ENCODE peak calls at places on chromosomes 13 and 19, in five cellular contexts. M, B, Q, P and T are unnamed samples.

GRCh38 chr19:35351441-35352176 is 3.9 kb downstream of the FFAR1 start:
- DNase-seq in Q (no peak), M (no peak), P (no peak), B (no peak), T (no peak)

GRCh38 chr13:73136776-73137175 is 78.0 kb downstream of the KLF5 start:
- DNase-seq in Q (no peak), P (no peak), B (no peak), M (no peak), T (no peak)

GRCh38 chr19:54189020-54189667 is at the start of gene MBOAT7:
- DNase-seq in M (peak), Q (no peak), P (no peak), B (no peak), T (no peak)

GRCh38 chr19:42423462-42424344 is 3.5 kb downstream of the LIPE start:
- DNase-seq in B (no peak), Q (peak), P (peak), M (no peak), T (peak)

GRCh38 chr19:55406869-55407624 is 541 bp downstream of the UBE2S start:
- DNase-seq in P (peak), Q (no peak), B (no peak), M (peak), T (no peak)

GRCh38 chr19:12840091-12841079 is 2.1 kb downstream of the MAST1 start:
- DNase-seq in Q (peak), B (no peak), P (peak), M (peak), T (peak)

GRCh38 chr19:42250666-42251531 is 4.0 kb downstream of the ERF start:
- DNase-seq in M (no peak), P (peak), Q (no peak), B (no peak), T (no peak)

GRCh38 chr13:20313896-20314295 is 81.8 kb upstream of the GJB6 start:
- DNase-seq in B (no peak), P (no peak), M (no peak), Q (no peak), T (no peak)

GRCh38 chr19:33557720-33558119 is 36.1 kb upstream of the PEPD start:
- DNase-seq in Q (no peak), P (no peak), M (no peak), B (no peak), T (no peak)

GRCh38 chr13:107361666-107362065 is 793.7 kb upstream of the ARGLU1 start:
- DNase-seq in P (no peak), M (no peak), B (no peak), Q (no peak), T (no peak)

GRCh38 chr19:43705729-43706128 is 10.1 kb upstream of the IRGC start:
- DNase-seq in P (no peak), B (no peak), M (no peak), Q (no peak), T (no peak)

GRCh38 chr13:52695856-52696255 is 43.2 kb downstream of the SUGT1 start:
- DNase-seq in Q (no peak), P (no peak), B (peak), M (no peak), T (no peak)

GRCh38 chr13:110559429-110559943 is 2.0 kb downstream of the RAB20 start:
- DNase-seq in M (no peak), B (no peak), Q (no peak), P (no peak), T (no peak)
- TF ChIP-seq JUND in M (no peak), B (no peak), Q (no peak), P (no peak), T (no peak)

GRCh38 chr13:49938921-49939320 is 2.8 kb upstream of the SPRYD7 start:
- DNase-seq in P (no peak), Q (no peak), B (no peak), M (no peak), T (no peak)
- TF ChIP-seq JUND in P (no peak), Q (no peak), B (no peak), M (no peak), T (no peak)

DNA sequence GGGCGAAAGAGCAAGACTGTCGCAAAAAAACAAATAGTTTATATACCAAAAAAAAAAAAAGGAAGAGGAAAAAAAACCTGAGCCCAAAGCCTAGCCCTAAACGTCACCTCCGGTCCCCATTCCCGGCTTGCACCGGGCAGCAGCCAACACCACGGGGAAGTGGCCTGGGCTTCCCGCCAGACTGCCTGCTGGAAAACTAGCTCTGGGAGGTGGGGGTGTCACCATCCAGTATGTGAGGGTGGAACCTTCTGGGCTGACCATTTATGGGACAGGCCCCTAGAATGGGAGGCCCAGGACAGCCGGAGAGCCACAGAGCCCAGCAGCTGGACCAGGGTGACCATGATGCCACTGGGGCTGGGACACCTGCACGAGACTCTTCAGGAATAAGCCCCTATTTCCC is 37.3 kb downstream of the IL12RB1 start:
- DNase-seq in M (no peak), B (no peak), P (no peak), Q (no peak), T (no peak)
- TF ChIP-seq JUND in M (no peak), B (no peak), P (no peak), Q (no peak), T (no peak)

DNA sequence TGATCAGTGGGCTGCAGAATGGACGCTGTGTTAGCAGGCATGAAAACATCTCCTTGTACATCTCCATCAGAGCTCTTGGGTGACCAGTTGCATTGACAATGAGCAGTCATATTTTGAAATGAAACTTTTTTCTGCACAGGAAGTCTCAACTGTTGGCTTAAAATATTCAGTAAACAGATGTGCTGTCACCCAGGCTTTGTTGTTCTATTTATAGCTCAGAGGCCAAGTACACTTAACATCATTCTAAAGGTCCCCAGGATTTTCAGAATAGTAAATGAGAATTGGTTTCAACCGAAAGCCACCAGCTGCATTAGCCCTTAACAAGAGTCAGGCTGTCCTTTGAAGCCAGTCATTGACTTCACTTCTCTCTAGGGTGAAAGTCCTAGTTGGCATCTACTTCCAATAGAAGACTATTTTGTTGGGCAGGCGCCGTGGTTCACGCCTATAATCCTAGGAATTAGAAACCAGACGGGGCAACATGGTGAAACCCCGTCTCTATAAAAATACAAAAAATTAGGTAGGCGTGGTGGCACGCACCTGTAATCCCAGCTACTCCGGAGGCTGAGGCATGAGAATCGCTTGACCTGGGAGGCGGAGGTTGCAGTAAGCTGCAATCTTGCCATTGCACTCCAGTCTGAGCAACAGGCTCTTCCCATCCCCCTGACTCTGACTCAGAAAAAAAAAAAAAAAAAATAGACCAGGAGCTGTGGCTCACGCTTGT is 7.9 kb upstream of the PDE4A start:
- DNase-seq in Q (no peak), B (peak), P (no peak), M (no peak), T (no peak)
- TF ChIP-seq JUND in Q (no peak), B (no peak), P (no peak), M (no peak), T (no peak)

GRCh38 chr19:50844296-50844935 is 10.3 kb upstream of the KLK3 start:
- DNase-seq in B (no peak), P (no peak), M (no peak), Q (no peak), T (peak)
- TF ChIP-seq JUND in B (no peak), P (no peak), M (no peak), Q (no peak), T (no peak)

DNA sequence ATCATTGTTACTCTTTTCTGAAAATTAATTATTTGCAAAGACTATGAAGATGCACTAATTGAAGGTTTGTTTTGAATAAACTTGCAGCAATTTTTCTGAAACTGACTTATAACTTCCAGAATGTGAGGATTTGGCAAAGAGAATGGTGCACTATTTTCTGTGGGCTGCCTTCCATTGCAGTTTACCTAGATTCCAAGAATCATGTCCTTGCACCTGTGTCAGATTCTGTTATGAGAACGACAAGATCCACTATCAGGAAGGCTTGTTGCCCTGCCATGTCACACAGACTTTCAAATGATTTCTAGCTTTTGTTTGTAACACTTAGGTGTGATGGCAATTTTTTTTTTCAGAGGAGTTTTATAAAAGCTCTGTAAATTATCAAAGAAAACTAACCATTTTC is 5.6 kb upstream of the SLAIN1 start:
- DNase-seq in M (no peak), B (no peak), P (no peak), Q (no peak), T (no peak)
- TF ChIP-seq JUND in M (no peak), B (no peak), P (no peak), Q (no peak), T (no peak)

GRCh38 chr13:32266130-32266529 is 49.0 kb downstream of the ZAR1L start:
- DNase-seq in M (no peak), P (no peak), B (no peak), Q (no peak), T (no peak)

GRCh38 chr13:32262619-32263018 is 52.5 kb downstream of the ZAR1L start:
- DNase-seq in Q (no peak), B (no peak), P (no peak), M (no peak), T (no peak)

GRCh38 chr13:32262165-32262564 is 53.0 kb downstream of the ZAR1L start:
- DNase-seq in M (no peak), Q (no peak), B (no peak), P (no peak), T (no peak)

GRCh38 chr13:32265726-32266125 is 49.4 kb downstream of the ZAR1L start:
- DNase-seq in M (no peak), P (no peak), B (no peak), Q (no peak), T (no peak)

GRCh38 chr13:32264407-32264806 is 50.8 kb downstream of the ZAR1L start:
- DNase-seq in M (no peak), B (no peak), P (no peak), Q (no peak), T (no peak)
- TF ChIP-seq JUND in M (no peak), B (no peak), P (no peak), Q (no peak), T (no peak)

DNA sequence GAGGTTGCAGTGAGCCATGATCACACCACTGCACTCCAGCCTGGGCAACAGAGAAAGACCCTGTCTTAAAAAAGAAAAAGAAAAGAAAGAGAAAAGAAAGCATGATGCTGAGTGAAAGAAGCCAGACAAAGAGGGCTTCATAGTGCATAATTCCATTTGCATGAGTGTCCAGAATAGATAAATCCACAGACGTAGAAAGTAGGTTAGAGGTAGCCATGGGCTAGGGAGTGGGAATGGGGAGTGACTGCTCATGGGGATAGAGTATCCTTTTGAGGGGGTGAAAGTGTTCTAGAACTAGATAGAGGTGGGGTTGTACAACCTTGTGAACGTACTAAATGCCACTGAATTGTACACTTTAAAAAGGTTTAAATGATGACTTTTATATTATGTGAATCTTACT is 7.6 kb upstream of the OR1I1 start:
- DNase-seq in P (no peak), Q (no peak), M (no peak), B (no peak), T (no peak)
- TF ChIP-seq JUND in P (no peak), Q (no peak), M (no peak), B (no peak), T (no peak)